ENCODE peak calls at places on chromosomes 11 and 22, in nine cellular contexts. Y is breast epithelium; A is RCC 7860; H is HAP-1; L is H9; F is astrocyte of the spinal cord; E is uterus; I is GM19239; W is activated CD4-positive, alpha-beta T cell treated with anti-CD3 and anti-CD28 coated beads, Interleukin-2, amount 50 U/mL, for 48 hours. R is an unnamed sample.

GRCh38 chr11:112689851-112690250 is 271.4 kb upstream of the NCAM1 start:
- DNase-seq in L (no peak), A (no peak), F (no peak), Y (no peak), I (no peak), H (no peak), W (no peak), E (no peak), R (no peak)

GRCh38 chr11:61138940-61139339 is 22.3 kb downstream of the VPS37C start:
- DNase-seq in E (no peak), W (no peak), Y (no peak), H (no peak), A (no peak), F (peak; percentile 80), I (no peak), L (no peak), R (no peak)

GRCh38 chr11:66277475-66278391 is at the start of gene CNIH2:
- DNase-seq in I (peak; percentile 76), H (peak; percentile 70), W (peak; percentile 54), A (no peak), Y (no peak), F (no peak), L (no peak), E (peak; percentile 42), R (no peak)

GRCh38 chr11:93784935-93785360 is 866 bp downstream of the MED17 start:
- DNase-seq in E (no peak), Y (no peak), H (peak; percentile 27), L (no peak), A (no peak), W (peak; percentile 39), F (no peak), I (no peak), R (no peak)

GRCh38 chr11:47274495-47275235 is 4.7 kb downstream of the MADD start:
- DNase-seq in H (no peak), Y (peak; percentile 31), A (no peak), I (no peak), F (no peak), L (no peak), W (no peak), E (no peak), R (no peak)

GRCh38 chr22:40808018-40808841 is 10.9 kb downstream of the SLC25A17 start:
- DNase-seq in H (no peak), F (peak; percentile 13), A (no peak), W (no peak), E (no peak), L (no peak), I (no peak), Y (no peak), R (no peak)

GRCh38 chr22:28419916-28420315 is 259.7 kb downstream of the TTC28 start:
- DNase-seq in W (no peak), L (no peak), I (no peak), A (no peak), Y (no peak), H (no peak), F (no peak), E (no peak), R (no peak)

GRCh38 chr22:36764060-36764459 is 11.9 kb downstream of the IFT27 start:
- DNase-seq in W (no peak), Y (peak; percentile 42), H (peak; percentile 2), I (no peak), L (peak; percentile 5), F (no peak), A (no peak), E (no peak), R (no peak)

GRCh38 chr11:2522636-2523255 is 77.9 kb downstream of the KCNQ1 start:
- DNase-seq in A (no peak), I (no peak), H (peak; percentile 4), L (peak; percentile 19), E (peak; percentile 8), F (no peak), Y (peak; percentile 43), W (peak; percentile 1), R (no peak)

GRCh38 chr11:65859812-65860277 is 388 bp upstream of the MUS81 start:
- DNase-seq in E (no peak), F (no peak), W (peak; percentile 64), H (no peak), Y (no peak), L (no peak), A (no peak), I (no peak), R (peak; percentile 24)

GRCh38 chr11:61495801-61496601 is 12.5 kb upstream of the LRRC10B start:
- DNase-seq in W (no peak), A (no peak), Y (no peak), F (no peak), L (no peak), I (no peak), H (no peak), E (no peak), R (no peak)

GRCh38 chr11:75029836-75030631 is 41.3 kb downstream of the NEU3 start:
- DNase-seq in L (peak; percentile 13), H (no peak), W (no peak), I (no peak), E (no peak), F (no peak), A (no peak), Y (no peak), R (no peak)

GRCh38 chr11:28528217-28528616 is 420.0 kb downstream of the METTL15 start:
- DNase-seq in H (no peak), A (no peak), F (no peak), W (no peak), E (no peak), Y (no peak), L (no peak), I (no peak), R (no peak)

GRCh38 chr11:6911946-6912345 is 8.9 kb upstream of the OR2D3 start:
- DNase-seq in E (no peak), W (no peak), I (no peak), F (peak; percentile 37), H (no peak), L (no peak), A (no peak), Y (no peak), R (no peak)

GRCh38 chr11:106457727-106458126 is 380.3 kb downstream of the AASDHPPT start:
- DNase-seq in A (peak; percentile 56), I (no peak), L (no peak), H (no peak), Y (no peak), E (no peak), W (no peak), F (peak; percentile 67), R (no peak)

GRCh38 chr22:49037701-49038245 is 789.9 kb downstream of the BRD1 start:
- DNase-seq in H (no peak), I (no peak), F (no peak), A (no peak), E (no peak), W (no peak), L (no peak), Y (no peak), R (no peak)

GRCh38 chr22:47325249-47325648 is 562.8 kb downstream of the TBC1D22A start:
- DNase-seq in E (no peak), H (no peak), A (no peak), W (no peak), L (no peak), F (no peak), Y (no peak), I (no peak), R (no peak)

GRCh38 chr11:112161012-112161411 is 2.9 kb downstream of the IL18 start:
- DNase-seq in Y (no peak), A (no peak), F (no peak), H (no peak), I (no peak), L (no peak), W (no peak), E (no peak), R (no peak)

GRCh38 chr11:528815-529728 is 6.3 kb downstream of the HRAS start:
- DNase-seq in H (peak; percentile 9), F (no peak), Y (no peak), I (no peak), W (no peak), L (no peak), E (no peak), A (no peak), R (no peak)

R was measured in left ventricle myocardium inferior.